ENCODE peak calls at places on chromosome 10, in ten cellular contexts. G is HT1080; R is kidney glomerular epithelial cell; N is substantia nigra; L is Daoy; J is astrocyte; K is tibial artery; T is cerebellar cortex; D is activated naive CD4-positive, alpha-beta T cell treated with anti-CD3 and anti-CD28 coated beads for 36 hours; H is stimulated activated CD8-positive, alpha-beta memory T cell treated with anti-CD3 and anti-CD28 coated beads, Interleukin-4, amount 100 ng/mL, for 1 hour. X is an unnamed sample.

GRCh38 chr10:120017731-120018130 is 125.2 kb downstream of the SEC23IP start:
- DNase-seq in G (peak; percentile 67), R (no peak), N (no peak), L (no peak), J (no peak), K (no peak), T (no peak), D (no peak), H (no peak), X (no peak)

GRCh38 chr10:107085661-107086525 is 78.6 kb downstream of the SORCS1 start:
- DNase-seq in G (no peak), R (no peak), N (no peak), L (no peak), J (no peak), K (no peak), T (no peak), D (no peak), H (no peak), X (no peak)

GRCh38 chr10:3774018-3774813 is 10.8 kb downstream of the KLF6 start:
- DNase-seq in G (peak; percentile 70), R (no peak), N (no peak), L (no peak), J (peak; percentile 38), K (no peak), T (no peak), D (no peak), H (no peak), X (peak; percentile 31)

GRCh38 chr10:79555910-79556309 is 4.3 kb downstream of the SFTPA2 start:
- DNase-seq in G (no peak), R (no peak), N (no peak), L (no peak), J (no peak), K (no peak), T (no peak), D (no peak), H (no peak), X (no peak)

GRCh38 chr10:128103229-128103714 is 23.0 kb downstream of the MKI67 start:
- DNase-seq in G (no peak), R (no peak), N (no peak), L (no peak), J (no peak), K (peak; percentile 21), T (no peak), D (no peak), H (no peak), X (no peak)

GRCh38 chr10:97426776-97427570 is 982 bp downstream of the PGAM1 start:
- DNase-seq in G (no peak), R (no peak), N (no peak), L (peak; percentile 18), J (no peak), K (no peak), T (no peak), D (no peak), H (no peak), X (peak; percentile 8)

GRCh38 chr10:101388671-101389276 is 34.8 kb downstream of the BTRC start:
- DNase-seq in G (no peak), R (no peak), N (no peak), L (no peak), J (no peak), K (no peak), T (no peak), D (no peak), H (no peak), X (no peak)

GRCh38 chr10:35079763-35080162 is 10.4 kb downstream of the CUL2 start:
- DNase-seq in G (peak; percentile 70), R (peak; percentile 46), N (no peak), L (peak; percentile 21), J (peak; percentile 73), K (no peak), T (no peak), D (no peak), H (no peak), X (peak; percentile 61)

GRCh38 chr10:77069020-77069419 is 568.6 kb downstream of the KCNMA1 start:
- DNase-seq in G (no peak), R (no peak), N (no peak), L (no peak), J (no peak), K (no peak), T (no peak), D (no peak), H (no peak), X (no peak)

GRCh38 chr10:71064413-71065118 is 147.8 kb upstream of the UNC5B start:
- DNase-seq in G (no peak), R (no peak), N (no peak), L (no peak), J (peak; percentile 8), K (no peak), T (no peak), D (no peak), H (no peak), X (no peak)

GRCh38 chr10:5556576-5556975 is 31.8 kb downstream of the CALML3 start:
- DNase-seq in G (no peak), R (no peak), N (no peak), L (no peak), J (no peak), K (peak; percentile 69), T (no peak), D (no peak), H (no peak), X (no peak)

GRCh38 chr10:124603376-124604213 is 140.6 kb downstream of the FAM53B start:
- DNase-seq in G (no peak), R (no peak), N (no peak), L (no peak), J (no peak), K (no peak), T (no peak), D (no peak), H (no peak), X (no peak)

GRCh38 chr10:125081931-125082330 is 78.4 kb downstream of the CTBP2 start:
- DNase-seq in G (no peak), R (no peak), N (no peak), L (no peak), J (no peak), K (peak; percentile 77), T (no peak), D (no peak), H (no peak), X (no peak)

GRCh38 chr10:56255298-56255697 is 105.8 kb downstream of the ZWINT start:
- DNase-seq in G (no peak), R (no peak), N (no peak), L (no peak), J (no peak), K (no peak), T (no peak), D (no peak), H (no peak), X (no peak)

X was measured in RCC 7860.